ENCODE peak calls at places on chromosomes 3 and 15, in four cellular contexts. One of them, this sample, is unnamed.

GRCh38 chr3:179661777-179662176 is 8.9 kb downstream of the USP13 start:
- DNase-seq in K562: no peak
- DNase-seq in WTC11: no peak
- DNase-seq in HepG2: no peak
- DNase-seq in this sample: no peak

GRCh38 chr15:34038023-34038403 is 991 bp downstream of the AVEN start:
- DNase-seq in WTC11: no peak
- DNase-seq in HepG2: no peak
- DNase-seq in K562: no peak
- DNase-seq in this sample: no peak

GRCh38 chr3:34015204-34016142 is 217.0 kb downstream of the PDCD6IP start:
- DNase-seq in WTC11: peak
- DNase-seq in HepG2: peak
- DNase-seq in K562: peak
- DNase-seq in this sample: no peak

GRCh38 chr3:53750253-53751210 is 95.7 kb downstream of the CHDH start:
- DNase-seq in HepG2: no peak
- DNase-seq in K562: no peak
- DNase-seq in WTC11: no peak
- DNase-seq in this sample: no peak

GRCh38 chr3:18853269-18853668 is 295.0 kb upstream of the KCNH8 start:
- DNase-seq in HepG2: no peak
- DNase-seq in K562: no peak
- DNase-seq in WTC11: no peak
- DNase-seq in this sample: no peak

GRCh38 chr3:112086857-112087524 is 802 bp downstream of the C3orf52 start:
- DNase-seq in WTC11: no peak
- DNase-seq in HepG2: no peak
- DNase-seq in K562: no peak
- DNase-seq in this sample: no peak

GRCh38 chr3:60055765-60056164 is 1005.9 kb upstream of the CFAP20DC start:
- DNase-seq in K562: no peak
- DNase-seq in WTC11: no peak
- DNase-seq in HepG2: no peak
- DNase-seq in this sample: no peak

GRCh38 chr3:86787091-86787490 is 203.9 kb downstream of the VGLL3 start:
- DNase-seq in WTC11: no peak
- DNase-seq in K562: no peak
- DNase-seq in HepG2: no peak
- DNase-seq in this sample: no peak

DNA sequence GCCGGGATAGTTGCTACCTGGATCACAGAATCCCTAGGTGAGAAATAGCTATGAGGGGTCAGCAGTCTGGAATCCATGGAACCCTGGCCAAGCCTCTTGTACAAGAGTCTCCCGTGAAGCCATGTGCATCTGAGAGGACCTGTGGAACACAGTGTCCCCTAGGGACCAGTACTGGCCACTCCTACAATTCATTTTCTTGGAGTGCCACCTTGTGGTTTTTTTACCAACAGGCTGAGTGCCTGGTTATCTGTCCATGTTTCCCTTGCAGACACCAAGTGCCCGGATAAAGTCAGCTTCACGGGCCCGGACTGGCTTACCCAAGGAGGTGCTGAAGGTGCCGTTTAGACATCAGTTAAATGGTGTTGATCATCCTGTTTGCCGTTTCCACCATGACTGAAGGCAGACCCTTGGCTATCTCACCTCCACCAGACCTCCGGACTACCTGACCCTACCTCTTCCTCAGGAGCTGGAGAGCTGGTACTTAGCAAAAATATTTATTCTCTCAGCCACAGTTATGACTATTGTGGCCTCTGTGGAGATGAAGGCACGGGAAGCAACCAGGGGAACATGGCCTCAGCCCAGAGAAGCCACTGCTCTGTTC is 93.9 kb downstream of the RBPMS2 start:
- DNase-seq in HepG2: peak
- DNase-seq in WTC11: peak
- DNase-seq in K562: peak
- DNase-seq in this sample: no peak
- TF ChIP-seq CREM in HepG2: no peak
- TF ChIP-seq CREM in WTC11: no peak
- TF ChIP-seq CREM in K562: no peak
- TF ChIP-seq CREM in this sample: no peak

GRCh38 chr15:68552773-68553172 is 26.0 kb upstream of the CORO2B start:
- DNase-seq in K562: no peak
- DNase-seq in WTC11: no peak
- DNase-seq in HepG2: no peak
- DNase-seq in this sample: no peak

GRCh38 chr15:68551296-68551635 is 27.5 kb upstream of the CORO2B start:
- DNase-seq in HepG2: no peak
- DNase-seq in K562: no peak
- DNase-seq in WTC11: no peak
- DNase-seq in this sample: no peak

GRCh38 chr15:68553594-68553993 is 25.2 kb upstream of the CORO2B start:
- DNase-seq in K562: no peak
- DNase-seq in WTC11: no peak
- DNase-seq in HepG2: no peak
- DNase-seq in this sample: no peak

GRCh38 chr15:68550498-68551295 is 28.1 kb upstream of the CORO2B start:
- DNase-seq in HepG2: peak
- DNase-seq in WTC11: peak
- DNase-seq in K562: peak
- DNase-seq in this sample: no peak

DNA sequence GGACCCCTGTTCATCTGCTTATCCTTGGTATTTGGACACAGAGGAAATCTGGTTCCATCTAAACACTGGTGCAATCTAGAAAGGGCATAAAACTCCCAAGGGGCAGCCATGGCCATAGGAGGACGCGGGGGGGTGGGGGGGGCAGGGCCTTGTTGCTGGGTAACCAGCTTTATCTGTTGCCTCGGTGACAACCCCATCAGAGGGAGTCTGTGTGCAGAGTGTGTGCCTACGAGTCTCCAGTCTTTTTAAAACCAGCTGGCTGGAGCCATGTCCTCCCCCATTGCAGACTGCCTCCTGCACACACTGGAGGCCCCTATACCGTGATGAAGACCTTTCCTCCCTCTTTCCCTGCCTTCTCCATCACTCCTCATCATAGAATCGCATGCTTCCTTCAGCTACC is 26.4 kb upstream of the CORO2B start:
- DNase-seq in WTC11: no peak
- DNase-seq in HepG2: no peak
- DNase-seq in K562: no peak
- DNase-seq in this sample: no peak
- TF ChIP-seq NR2C2 in WTC11: no peak
- TF ChIP-seq NR2C2 in HepG2: no peak
- TF ChIP-seq NR2C2 in K562: no peak
- TF ChIP-seq NR2C2 in this sample: no peak

GRCh38 chr3:150787741-150788370 is 24.9 kb upstream of the SIAH2 start:
- DNase-seq in HepG2: peak
- DNase-seq in K562: peak
- DNase-seq in WTC11: peak
- DNase-seq in this sample: no peak
- TF ChIP-seq CREM in HepG2: no peak
- TF ChIP-seq CREM in K562: peak
- TF ChIP-seq CREM in WTC11: no peak
- TF ChIP-seq CREM in this sample: no peak

DNA sequence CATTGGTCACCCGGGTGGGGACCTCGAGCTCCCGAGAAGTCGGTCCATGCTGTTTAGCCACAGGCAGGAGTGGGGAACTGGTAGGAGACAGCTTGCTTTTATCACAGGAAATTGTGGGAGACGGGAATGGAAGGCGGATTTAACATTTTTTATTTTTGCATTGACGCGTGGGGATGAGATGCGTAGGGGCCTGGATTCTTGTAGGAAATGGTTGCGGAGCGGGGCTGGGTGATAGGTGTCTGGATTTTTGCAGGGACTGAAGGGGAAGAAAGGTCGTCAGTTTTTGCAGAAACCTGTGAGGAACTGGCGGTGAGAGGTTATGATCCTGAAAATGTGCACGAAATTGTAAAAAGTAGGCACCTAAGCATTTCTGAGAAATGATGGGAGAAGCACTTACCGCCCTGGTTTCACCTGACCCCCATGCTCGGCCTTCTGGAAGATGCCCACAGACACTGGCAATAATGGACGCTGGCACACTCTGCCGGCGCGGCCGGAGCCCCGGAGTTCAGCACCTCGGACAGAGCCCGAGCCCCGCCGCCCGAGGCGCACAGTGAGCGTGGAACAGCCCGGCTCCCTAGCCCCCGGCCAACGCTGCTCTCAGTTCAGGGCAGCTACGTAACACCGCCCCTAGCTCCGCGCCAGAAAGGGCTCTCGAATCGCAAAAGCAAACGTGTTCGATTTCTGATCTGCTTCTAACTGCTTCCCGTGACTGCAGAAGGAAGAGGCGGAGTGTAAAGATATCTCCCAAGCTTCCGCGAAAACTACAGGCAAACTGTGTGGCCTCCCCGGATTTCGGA is 928 bp downstream of the ANKRD34C start:
- DNase-seq in WTC11: peak
- DNase-seq in HepG2: no peak
- DNase-seq in K562: peak
- DNase-seq in this sample: no peak
- TF ChIP-seq NR2C2 in WTC11: no peak
- TF ChIP-seq NR2C2 in HepG2: no peak
- TF ChIP-seq NR2C2 in K562: no peak
- TF ChIP-seq NR2C2 in this sample: no peak

GRCh38 chr3:197737319-197737649 is 580 bp upstream of the RUBCN start:
- DNase-seq in HepG2: no peak
- DNase-seq in K562: no peak
- DNase-seq in WTC11: no peak
- DNase-seq in this sample: no peak

GRCh38 chr3:197736491-197737318 is at the start of gene RUBCN:
- DNase-seq in K562: peak
- DNase-seq in HepG2: peak
- DNase-seq in WTC11: peak
- DNase-seq in this sample: peak

GRCh38 chr3:197734667-197735318 is 1.9 kb downstream of the RUBCN start:
- DNase-seq in K562: no peak
- DNase-seq in WTC11: no peak
- DNase-seq in HepG2: no peak
- DNase-seq in this sample: peak

GRCh38 chr3:197737749-197738462 is 1.2 kb upstream of the RUBCN start:
- DNase-seq in HepG2: no peak
- DNase-seq in WTC11: no peak
- DNase-seq in K562: peak
- DNase-seq in this sample: no peak

GRCh38 chr3:197736010-197736490 is 654 bp downstream of the RUBCN start:
- DNase-seq in K562: peak
- DNase-seq in HepG2: no peak
- DNase-seq in WTC11: no peak
- DNase-seq in this sample: no peak
- TF ChIP-seq CREM in K562: no peak
- TF ChIP-seq CREM in HepG2: no peak
- TF ChIP-seq CREM in WTC11: no peak
- TF ChIP-seq CREM in this sample: peak

GRCh38 chr3:39577541-39577940 is 110.1 kb downstream of the MOBP start:
- DNase-seq in HepG2: no peak
- DNase-seq in WTC11: peak
- DNase-seq in K562: no peak
- DNase-seq in this sample: no peak
- TF ChIP-seq NR2C2 in HepG2: no peak
- TF ChIP-seq NR2C2 in WTC11: no peak
- TF ChIP-seq NR2C2 in K562: no peak
- TF ChIP-seq NR2C2 in this sample: no peak

GRCh38 chr3:41710646-41711388 is 251.1 kb downstream of the ULK4 start:
- DNase-seq in WTC11: peak
- DNase-seq in HepG2: no peak
- DNase-seq in K562: no peak
- DNase-seq in this sample: no peak
- TF ChIP-seq CREM in WTC11: no peak
- TF ChIP-seq CREM in HepG2: no peak
- TF ChIP-seq CREM in K562: no peak
- TF ChIP-seq CREM in this sample: no peak

GRCh38 chr3:157139938-157140534 is 19.9 kb downstream of the CCNL1 start:
- DNase-seq in WTC11: no peak
- DNase-seq in K562: no peak
- DNase-seq in HepG2: no peak
- DNase-seq in this sample: no peak

GRCh38 chr3:157135671-157136396 is 24.1 kb downstream of the CCNL1 start:
- DNase-seq in K562: peak
- DNase-seq in WTC11: no peak
- DNase-seq in HepG2: peak
- DNase-seq in this sample: no peak

GRCh38 chr3:157133434-157134320 is 26.3 kb downstream of the CCNL1 start:
- DNase-seq in K562: no peak
- DNase-seq in WTC11: no peak
- DNase-seq in HepG2: no peak
- DNase-seq in this sample: no peak

GRCh38 chr3:157134620-157135191 is 25.2 kb downstream of the CCNL1 start:
- DNase-seq in K562: no peak
- DNase-seq in WTC11: no peak
- DNase-seq in HepG2: peak
- DNase-seq in this sample: no peak

DNA sequence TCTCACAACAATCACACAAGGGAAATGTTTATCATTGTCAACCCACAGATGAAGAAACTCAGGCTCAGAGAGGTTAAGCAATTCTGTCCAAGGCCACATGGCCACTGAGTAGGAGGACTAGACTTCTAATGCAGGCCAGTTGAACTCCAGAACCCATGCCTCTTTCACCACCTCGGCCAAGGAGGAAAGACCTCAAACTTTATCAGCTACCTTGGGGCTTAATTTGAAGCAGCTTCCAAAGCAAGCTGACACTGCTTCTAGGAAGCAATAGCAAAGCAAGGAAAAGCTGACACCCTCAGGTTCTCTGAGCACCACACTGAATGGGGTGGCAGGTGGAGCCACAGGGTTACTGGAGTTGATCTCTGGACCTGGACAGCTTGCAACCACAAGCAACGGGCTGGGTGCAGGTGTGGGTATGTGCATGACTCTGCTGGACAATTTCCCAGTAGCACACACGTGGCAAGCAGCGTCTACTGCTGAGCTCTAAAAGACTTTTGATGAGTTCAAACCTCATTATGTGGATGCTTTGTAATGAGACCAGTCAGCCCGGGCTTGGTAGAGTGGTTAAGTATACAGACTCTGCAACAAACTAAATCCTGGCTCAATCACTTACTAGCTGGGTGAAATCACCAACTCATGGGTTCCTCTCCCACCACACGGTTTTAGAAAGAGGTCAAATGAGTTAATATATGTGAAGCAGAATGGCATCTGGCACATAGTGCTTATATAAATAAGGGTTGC is 23.1 kb downstream of the CCNL1 start:
- DNase-seq in HepG2: peak
- DNase-seq in K562: no peak
- DNase-seq in WTC11: no peak
- DNase-seq in this sample: no peak
- TF ChIP-seq NR2C2 in HepG2: peak
- TF ChIP-seq NR2C2 in K562: no peak
- TF ChIP-seq NR2C2 in WTC11: no peak
- TF ChIP-seq NR2C2 in this sample: no peak

This sample was measured in GM12878.